ENCODE peak calls at places on chromosomes 3 and 15, in seven cellular contexts. One of them, this sample, is unnamed.

GRCh38 chr3:45553469-45553974 is 41.0 kb upstream of the LIMD1 start:
- DNase-seq in NCI-H1048: no peak
- DNase-seq in fibroblast of the aortic adventitia: peak; percentile 89
- DNase-seq in SK-N-SH: peak; percentile 63
- DNase-seq in retinal pigment epithelial cell: no peak
- DNase-seq in activated T-cell treated with anti-CD3 and anti-CD28 coated beads, Interleukin-2, amount 50 U/mL, for 24 hours: no peak
- DNase-seq in effector CD4-positive, alpha-beta T cell: no peak
- DNase-seq in this sample: peak; percentile 57

GRCh38 chr3:195070321-195070720 is 200.6 kb downstream of the XXYLT1 start:
- DNase-seq in retinal pigment epithelial cell: no peak
- DNase-seq in effector CD4-positive, alpha-beta T cell: no peak
- DNase-seq in activated T-cell treated with anti-CD3 and anti-CD28 coated beads, Interleukin-2, amount 50 U/mL, for 24 hours: no peak
- DNase-seq in fibroblast of the aortic adventitia: no peak
- DNase-seq in NCI-H1048: no peak
- DNase-seq in SK-N-SH: no peak
- DNase-seq in this sample: no peak

GRCh38 chr15:39429898-39430357 is 151.0 kb upstream of the THBS1 start:
- DNase-seq in retinal pigment epithelial cell: peak; percentile 95
- DNase-seq in NCI-H1048: no peak
- DNase-seq in effector CD4-positive, alpha-beta T cell: no peak
- DNase-seq in activated T-cell treated with anti-CD3 and anti-CD28 coated beads, Interleukin-2, amount 50 U/mL, for 24 hours: no peak
- DNase-seq in SK-N-SH: no peak
- DNase-seq in fibroblast of the aortic adventitia: peak; percentile 97
- DNase-seq in this sample: peak; percentile 95

GRCh38 chr3:129415830-129416229 is 12.6 kb downstream of the EFCAB12 start:
- DNase-seq in retinal pigment epithelial cell: no peak
- DNase-seq in effector CD4-positive, alpha-beta T cell: no peak
- DNase-seq in fibroblast of the aortic adventitia: no peak
- DNase-seq in activated T-cell treated with anti-CD3 and anti-CD28 coated beads, Interleukin-2, amount 50 U/mL, for 24 hours: no peak
- DNase-seq in SK-N-SH: no peak
- DNase-seq in NCI-H1048: no peak
- DNase-seq in this sample: no peak

GRCh38 chr15:63598467-63599400 is 1.5 kb downstream of the FBXL22 start:
- DNase-seq in retinal pigment epithelial cell: no peak
- DNase-seq in fibroblast of the aortic adventitia: no peak
- DNase-seq in activated T-cell treated with anti-CD3 and anti-CD28 coated beads, Interleukin-2, amount 50 U/mL, for 24 hours: no peak
- DNase-seq in NCI-H1048: no peak
- DNase-seq in SK-N-SH: peak; percentile 16
- DNase-seq in effector CD4-positive, alpha-beta T cell: no peak
- DNase-seq in this sample: peak; percentile 15

GRCh38 chr3:59575113-59576001 is 525.5 kb upstream of the CFAP20DC start:
- DNase-seq in NCI-H1048: peak; percentile 63
- DNase-seq in effector CD4-positive, alpha-beta T cell: peak; percentile 69
- DNase-seq in fibroblast of the aortic adventitia: peak; percentile 85
- DNase-seq in activated T-cell treated with anti-CD3 and anti-CD28 coated beads, Interleukin-2, amount 50 U/mL, for 24 hours: peak; percentile 93
- DNase-seq in retinal pigment epithelial cell: peak; percentile 29
- DNase-seq in SK-N-SH: peak; percentile 73
- DNase-seq in this sample: peak; percentile 86

GRCh38 chr3:51343918-51344687 is 41.0 kb upstream of the MANF start:
- DNase-seq in SK-N-SH: no peak
- DNase-seq in retinal pigment epithelial cell: peak; percentile 34
- DNase-seq in effector CD4-positive, alpha-beta T cell: no peak
- DNase-seq in activated T-cell treated with anti-CD3 and anti-CD28 coated beads, Interleukin-2, amount 50 U/mL, for 24 hours: no peak
- DNase-seq in fibroblast of the aortic adventitia: peak; percentile 85
- DNase-seq in NCI-H1048: no peak
- DNase-seq in this sample: peak; percentile 85

GRCh38 chr15:65400760-65401606 is 21.8 kb downstream of the IGDCC4 start:
- DNase-seq in NCI-H1048: no peak
- DNase-seq in activated T-cell treated with anti-CD3 and anti-CD28 coated beads, Interleukin-2, amount 50 U/mL, for 24 hours: peak; percentile 64
- DNase-seq in fibroblast of the aortic adventitia: peak; percentile 68
- DNase-seq in retinal pigment epithelial cell: no peak
- DNase-seq in effector CD4-positive, alpha-beta T cell: peak; percentile 23
- DNase-seq in SK-N-SH: peak; percentile 91
- DNase-seq in this sample: peak; percentile 92

GRCh38 chr15:88623061-88623460 is 1.9 kb downstream of the AEN start:
- DNase-seq in fibroblast of the aortic adventitia: peak; percentile 66
- DNase-seq in SK-N-SH: no peak
- DNase-seq in NCI-H1048: no peak
- DNase-seq in retinal pigment epithelial cell: no peak
- DNase-seq in activated T-cell treated with anti-CD3 and anti-CD28 coated beads, Interleukin-2, amount 50 U/mL, for 24 hours: peak; percentile 66
- DNase-seq in effector CD4-positive, alpha-beta T cell: no peak
- DNase-seq in this sample: peak; percentile 62

GRCh38 chr15:77418341-77419049 is 1.4 kb downstream of the PEAK1 start:
- DNase-seq in activated T-cell treated with anti-CD3 and anti-CD28 coated beads, Interleukin-2, amount 50 U/mL, for 24 hours: no peak
- DNase-seq in retinal pigment epithelial cell: no peak
- DNase-seq in fibroblast of the aortic adventitia: peak; percentile 75
- DNase-seq in SK-N-SH: no peak
- DNase-seq in NCI-H1048: no peak
- DNase-seq in effector CD4-positive, alpha-beta T cell: no peak
- DNase-seq in this sample: peak; percentile 26

GRCh38 chr3:2096196-2096595 is 2.5 kb upstream of the CNTN4 start:
- DNase-seq in retinal pigment epithelial cell: no peak
- DNase-seq in NCI-H1048: no peak
- DNase-seq in effector CD4-positive, alpha-beta T cell: no peak
- DNase-seq in activated T-cell treated with anti-CD3 and anti-CD28 coated beads, Interleukin-2, amount 50 U/mL, for 24 hours: no peak
- DNase-seq in fibroblast of the aortic adventitia: no peak
- DNase-seq in SK-N-SH: no peak
- DNase-seq in this sample: no peak

GRCh38 chr15:32873292-32874114 is 155.7 kb downstream of the GREM1 start:
- DNase-seq in fibroblast of the aortic adventitia: no peak
- DNase-seq in NCI-H1048: no peak
- DNase-seq in effector CD4-positive, alpha-beta T cell: no peak
- DNase-seq in retinal pigment epithelial cell: no peak
- DNase-seq in activated T-cell treated with anti-CD3 and anti-CD28 coated beads, Interleukin-2, amount 50 U/mL, for 24 hours: no peak
- DNase-seq in SK-N-SH: no peak
- DNase-seq in this sample: no peak

This sample was measured in choroid plexus epithelial cell.